ENCODE peak calls at places on chromosomes 1 and 21, in four cellular contexts. One of them, this sample, is unnamed.
A peak's percentile ranks its signal among the peaks of the same experiment; 100 is the strongest.

GRCh38 chr1:93681095-93681548 is 515 bp downstream of the BCAR3 start:
- DNase-seq in A549: no peak
- DNase-seq in adrenal gland: no peak
- DNase-seq in H9: no peak
- DNase-seq in this sample: no peak

GRCh38 chr1:203137324-203137723 is 9.8 kb downstream of the ADORA1 start:
- DNase-seq in A549: no peak
- DNase-seq in adrenal gland: no peak
- DNase-seq in H9: no peak
- DNase-seq in this sample: no peak

GRCh38 chr1:37596182-37596667 is 488 bp upstream of the GNL2 start:
- DNase-seq in A549: no peak
- DNase-seq in adrenal gland: no peak
- DNase-seq in H9: no peak
- DNase-seq in this sample: no peak

GRCh38 chr1:42934541-42935312 is 23.9 kb downstream of the SLC2A1 start:
- DNase-seq in A549: no peak
- DNase-seq in adrenal gland: no peak
- DNase-seq in H9: peak; percentile 20
- DNase-seq in this sample: no peak

GRCh38 chr1:54927475-54928240 is 40.7 kb upstream of the DHCR24 start:
- DNase-seq in A549: no peak
- DNase-seq in adrenal gland: peak; percentile 74
- DNase-seq in H9: no peak
- DNase-seq in this sample: no peak

GRCh38 chr1:51340380-51340779 is 10.0 kb upstream of the TTC39A start:
- DNase-seq in A549: no peak
- DNase-seq in adrenal gland: no peak
- DNase-seq in H9: peak; percentile 38
- DNase-seq in this sample: no peak

GRCh38 chr21:45330075-45330781 is 42.5 kb upstream of the POFUT2 start:
- DNase-seq in A549: peak; percentile 67
- DNase-seq in adrenal gland: peak; percentile 22
- DNase-seq in H9: peak; percentile 47
- DNase-seq in this sample: no peak

GRCh38 chr1:109793486-109794318 is 30.0 kb upstream of the EPS8L3 start:
- DNase-seq in A549: no peak
- DNase-seq in adrenal gland: no peak
- DNase-seq in H9: peak; percentile 34
- DNase-seq in this sample: peak; percentile 26

GRCh38 chr1:151718666-151719065 is 2.1 kb upstream of the CELF3 start:
- DNase-seq in A549: no peak
- DNase-seq in adrenal gland: no peak
- DNase-seq in H9: no peak
- DNase-seq in this sample: no peak

GRCh38 chr21:16113052-16113715 is 383.4 kb downstream of the USP25 start:
- DNase-seq in A549: no peak
- DNase-seq in adrenal gland: no peak
- DNase-seq in H9: no peak
- DNase-seq in this sample: no peak

GRCh38 chr1:245003246-245003645 is 138.9 kb upstream of the HNRNPU start:
- DNase-seq in A549: no peak
- DNase-seq in adrenal gland: no peak
- DNase-seq in H9: no peak
- DNase-seq in this sample: no peak

GRCh38 chr1:8083739-8084484 is 57.8 kb upstream of the ERRFI1 start:
- DNase-seq in A549: no peak
- DNase-seq in adrenal gland: no peak
- DNase-seq in H9: no peak
- DNase-seq in this sample: no peak

GRCh38 chr21:26473471-26473870 is 99.6 kb downstream of the CYYR1 start:
- DNase-seq in A549: no peak
- DNase-seq in adrenal gland: no peak
- DNase-seq in H9: no peak
- DNase-seq in this sample: no peak

GRCh38 chr1:3731543-3731942 is 20.7 kb upstream of the CCDC27 start:
- DNase-seq in A549: no peak
- DNase-seq in adrenal gland: no peak
- DNase-seq in H9: no peak
- DNase-seq in this sample: no peak

GRCh38 chr21:44892536-44893277 is 19.2 kb upstream of the PTTG1IP start:
- DNase-seq in A549: no peak
- DNase-seq in adrenal gland: peak; percentile 57
- DNase-seq in H9: peak; percentile 72
- DNase-seq in this sample: peak; percentile 67

GRCh38 chr21:42567861-42568260 is 54.2 kb downstream of the SLC37A1 start:
- DNase-seq in A549: no peak
- DNase-seq in adrenal gland: no peak
- DNase-seq in H9: no peak
- DNase-seq in this sample: no peak

GRCh38 chr21:29342394-29342957 is 43.8 kb downstream of the BACH1 start:
- DNase-seq in A549: peak; percentile 2
- DNase-seq in adrenal gland: no peak
- DNase-seq in H9: no peak
- DNase-seq in this sample: no peak

GRCh38 chr1:1081311-1082238 is 7.5 kb upstream of the RNF223 start:
- DNase-seq in A549: no peak
- DNase-seq in adrenal gland: no peak
- DNase-seq in H9: no peak
- DNase-seq in this sample: no peak

GRCh38 chr1:244011251-244011650 is 39.8 kb upstream of the ZBTB18 start:
- DNase-seq in A549: no peak
- DNase-seq in adrenal gland: no peak
- DNase-seq in H9: no peak
- DNase-seq in this sample: no peak

GRCh38 chr1:234591131-234591530 is 18.8 kb downstream of the IRF2BP2 start:
- DNase-seq in A549: no peak
- DNase-seq in adrenal gland: no peak
- DNase-seq in H9: no peak
- DNase-seq in this sample: no peak

GRCh38 chr1:183148599-183148998 is 37.5 kb upstream of the LAMC2 start:
- DNase-seq in A549: no peak
- DNase-seq in adrenal gland: no peak
- DNase-seq in H9: no peak
- DNase-seq in this sample: no peak

GRCh38 chr1:10803971-10804820 is 7.8 kb upstream of the CASZ1 start:
- DNase-seq in A549: no peak
- DNase-seq in adrenal gland: no peak
- DNase-seq in H9: no peak
- DNase-seq in this sample: no peak

GRCh38 chr1:171664976-171665375 is 12.5 kb upstream of the MYOC start:
- DNase-seq in A549: no peak
- DNase-seq in adrenal gland: no peak
- DNase-seq in H9: no peak
- DNase-seq in this sample: no peak

GRCh38 chr1:15985611-15986272 is 9.8 kb upstream of the ZBTB17 start:
- DNase-seq in A549: no peak
- DNase-seq in adrenal gland: no peak
- DNase-seq in H9: no peak
- DNase-seq in this sample: no peak

GRCh38 chr1:167121375-167122120 is 27.7 kb downstream of the STYXL2 start:
- DNase-seq in A549: peak; percentile 58
- DNase-seq in adrenal gland: peak; percentile 18
- DNase-seq in H9: peak; percentile 73
- DNase-seq in this sample: peak; percentile 38

GRCh38 chr1:214718724-214719123 is 115.7 kb downstream of the CENPF start:
- DNase-seq in A549: no peak
- DNase-seq in adrenal gland: no peak
- DNase-seq in H9: no peak
- DNase-seq in this sample: no peak

GRCh38 chr1:16166117-16166516 is 10.2 kb upstream of the EPHA2 start:
- DNase-seq in A549: no peak
- DNase-seq in adrenal gland: no peak
- DNase-seq in H9: no peak
- DNase-seq in this sample: no peak

GRCh38 chr1:245953876-245954660 is 553.0 kb downstream of the SMYD3 start:
- DNase-seq in A549: no peak
- DNase-seq in adrenal gland: no peak
- DNase-seq in H9: no peak
- DNase-seq in this sample: no peak

GRCh38 chr1:48030211-48030610 is 33.0 kb upstream of the TRABD2B start:
- DNase-seq in A549: no peak
- DNase-seq in adrenal gland: no peak
- DNase-seq in H9: peak; percentile 1
- DNase-seq in this sample: no peak

GRCh38 chr1:196295766-196296165 is 312.5 kb downstream of the KCNT2 start:
- DNase-seq in A549: no peak
- DNase-seq in adrenal gland: no peak
- DNase-seq in H9: no peak
- DNase-seq in this sample: no peak

GRCh38 chr1:33170351-33171274 is 11.2 kb downstream of the TRIM62 start:
- DNase-seq in A549: no peak
- DNase-seq in adrenal gland: peak; percentile 24
- DNase-seq in H9: no peak
- DNase-seq in this sample: no peak

GRCh38 chr21:33211732-33212131 is 18.0 kb upstream of the IFNAR2 start:
- DNase-seq in A549: no peak
- DNase-seq in adrenal gland: no peak
- DNase-seq in H9: no peak
- DNase-seq in this sample: no peak
- H3K4me1 ChIP-seq in A549: no peaks in the 10 kb centered on the region
- H3K4me1 ChIP-seq in adrenal gland: peaks cover 11% of the 10 kb centered on the region
- H3K4me1 ChIP-seq in H9: no peaks in the 10 kb centered on the region
- H3K4me1 ChIP-seq in this sample: peaks cover 72% of the 10 kb centered on the region

GRCh38 chr1:149886396-149887195 is 12.8 kb upstream of the BOLA1 start:
- DNase-seq in A549: peak; percentile 93
- DNase-seq in adrenal gland: peak; percentile 92
- DNase-seq in H9: peak; percentile 93
- DNase-seq in this sample: peak; percentile 95
- H3K4me1 ChIP-seq in A549: peaks cover 22% of the 10 kb centered on the region
- H3K4me1 ChIP-seq in adrenal gland: peaks cover 15% of the 10 kb centered on the region
- H3K4me1 ChIP-seq in H9: peaks cover 3% of the 10 kb centered on the region
- H3K4me1 ChIP-seq in this sample: peaks cover 17% of the 10 kb centered on the region

DNA sequence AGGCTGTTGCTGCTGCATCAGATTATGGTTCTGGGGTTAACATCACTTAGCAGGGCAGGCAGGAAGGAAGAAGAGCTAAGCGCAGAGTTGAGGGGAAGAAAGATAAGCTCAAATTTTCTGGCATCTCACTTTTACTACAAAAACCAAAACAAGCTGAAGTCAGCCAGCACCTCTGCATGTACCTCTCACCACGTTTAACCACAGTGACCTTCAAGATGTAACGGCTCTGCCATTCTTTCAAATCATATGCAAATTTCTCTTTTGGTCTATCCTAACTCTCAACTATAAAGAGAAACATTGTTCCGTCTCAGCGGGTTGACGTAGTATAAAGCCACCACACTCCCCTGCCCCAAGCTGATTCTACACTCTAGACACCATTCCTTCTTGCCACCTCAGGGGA is 154.4 kb downstream of the OMA1 start:
- DNase-seq in A549: no peak
- DNase-seq in adrenal gland: no peak
- DNase-seq in H9: no peak
- DNase-seq in this sample: peak; percentile 25
- H3K4me1 ChIP-seq in A549: peaks cover 5% of the 10 kb centered on the region
- H3K4me1 ChIP-seq in adrenal gland: no peaks in the 10 kb centered on the region
- H3K4me1 ChIP-seq in H9: peaks cover 18% of the 10 kb centered on the region
- H3K4me1 ChIP-seq in this sample: no peaks in the 10 kb centered on the region

GRCh38 chr1:159866066-159866465 is 3.6 kb upstream of the VSIG8 start:
- DNase-seq in A549: no peak
- DNase-seq in adrenal gland: no peak
- DNase-seq in H9: no peak
- DNase-seq in this sample: no peak
- H3K4me1 ChIP-seq in A549: peaks cover 3% of the 10 kb centered on the region
- H3K4me1 ChIP-seq in adrenal gland: no peaks in the 10 kb centered on the region
- H3K4me1 ChIP-seq in H9: no peaks in the 10 kb centered on the region
- H3K4me1 ChIP-seq in this sample: peaks cover 3% of the 10 kb centered on the region

GRCh38 chr1:229127301-229127700 is 143.6 kb upstream of the RAB4A start:
- DNase-seq in A549: no peak
- DNase-seq in adrenal gland: no peak
- DNase-seq in H9: no peak
- DNase-seq in this sample: no peak
- H3K4me1 ChIP-seq in A549: peaks cover 7% of the 10 kb centered on the region
- H3K4me1 ChIP-seq in adrenal gland: no peaks in the 10 kb centered on the region
- H3K4me1 ChIP-seq in H9: no peaks in the 10 kb centered on the region
- H3K4me1 ChIP-seq in this sample: peaks cover 41% of the 10 kb centered on the region